ENCODE peak calls at places on chromosome X, in four cellular contexts. E is A549, K is HepG2, G is K562. F is an unnamed sample.

GRCh38 chrX:44903842-44904530 is 31.0 kb downstream of the KDM6A start:
- DNase-seq in G (no peak), E (no peak), K (no peak), F (no peak)

GRCh38 chrX:29666361-29666760 is 549.0 kb upstream of the MAGEB2 start:
- DNase-seq in K (no peak), E (no peak), G (no peak), F (no peak)

GRCh38 chrX:18424482-18425198 is 768 bp upstream of the CDKL5 start:
- DNase-seq in E (peak), G (no peak), K (no peak), F (no peak)

GRCh38 chrX:44400588-44400987 is 57.1 kb upstream of the EFHC2 start:
- DNase-seq in K (no peak), G (no peak), E (no peak), F (no peak)

GRCh38 chrX:41561045-41561444 is 113.9 kb downstream of the NYX start:
- DNase-seq in K (no peak), E (peak), G (peak), F (peak)

GRCh38 chrX:71603618-71604017 is 14.7 kb downstream of the CXCR3 start:
- DNase-seq in G (no peak), E (no peak), K (no peak), F (no peak)

GRCh38 chrX:68665502-68665901 is 18.0 kb downstream of the STARD8 start:
- DNase-seq in G (no peak), K (no peak), E (no peak), F (no peak)

GRCh38 chrX:34578237-34578636 is 78.8 kb downstream of the TMEM47 start:
- DNase-seq in G (no peak), K (no peak), E (peak), F (no peak)

GRCh38 chrX:70033348-70033747 is 16.4 kb downstream of the AWAT2 start:
- DNase-seq in K (peak), E (peak), G (peak), F (no peak)

GRCh38 chrX:48482526-48482925 is 6.5 kb downstream of the FTSJ1 start:
- DNase-seq in G (no peak), K (no peak), E (no peak), F (no peak)

GRCh38 chrX:24643116-24643515 is 4.0 kb downstream of the PCYT1B start:
- DNase-seq in K (no peak), G (peak), E (no peak), F (no peak)

GRCh38 chrX:53714580-53715335 is 28.2 kb upstream of the HUWE1 start:
- DNase-seq in G (no peak), E (no peak), K (no peak), F (peak)

GRCh38 chrX:19709812-19710518 is 177.4 kb downstream of the SH3KBP1 start:
- DNase-seq in E (peak), K (no peak), G (no peak), F (no peak)
- TF ChIP-seq POLR2AphosphoS2 in E (no peak), K (no peak), G (no peak), F (no peak)

GRCh38 chrX:331145-331771 is 12.7 kb upstream of the GTPBP6 start:
- DNase-seq in G (no peak), E (no peak), K (no peak), F (no peak)
- TF ChIP-seq POLR2AphosphoS2 in G (no peak), E (no peak), K (no peak), F (no peak)

DNA sequence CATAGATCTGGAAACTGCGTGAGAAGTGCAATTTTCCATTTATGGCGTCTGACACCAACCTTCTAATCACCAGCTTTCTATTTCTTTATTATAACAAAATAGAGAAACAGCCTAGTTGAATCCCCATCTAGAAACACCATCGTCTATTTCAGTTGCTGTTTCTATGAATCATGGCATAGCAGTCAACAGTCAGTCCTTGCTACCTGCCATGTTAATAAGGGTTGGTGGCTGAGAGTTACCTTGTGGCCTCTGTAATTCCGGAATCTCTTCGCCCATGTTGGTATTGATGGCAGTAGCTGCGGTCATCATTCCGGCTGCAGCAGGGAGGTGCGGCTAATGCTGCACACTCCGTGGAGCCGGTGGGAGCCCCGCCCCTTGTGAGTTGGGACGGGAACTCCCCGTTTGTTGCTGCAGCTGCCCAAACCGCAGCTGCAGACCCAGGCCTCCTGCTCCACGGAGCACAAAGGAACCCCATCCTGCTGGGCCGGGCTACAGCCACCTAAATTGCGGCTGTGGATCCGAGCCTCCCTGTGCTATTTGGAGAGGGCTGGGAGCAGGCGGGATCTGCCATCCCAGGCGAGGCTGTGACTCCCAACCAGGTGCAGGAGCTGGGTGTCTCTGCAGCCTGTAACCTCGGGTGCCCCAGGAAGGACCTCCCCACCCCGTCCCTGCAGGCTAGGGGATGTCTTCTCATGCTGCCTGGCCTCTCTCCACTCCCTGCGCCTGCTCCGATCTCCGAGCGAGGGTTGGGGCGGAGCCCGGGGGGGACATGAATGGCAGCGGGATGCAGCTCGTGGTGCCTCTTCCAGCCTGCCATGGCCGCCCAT is 115.4 kb upstream of the STK26 start:
- DNase-seq in E (no peak), G (peak), K (no peak), F (no peak)
- TF ChIP-seq POLR2AphosphoS2 in E (no peak), G (no peak), K (no peak), F (no peak)

GRCh38 chrX:96407501-96407900 is 277.1 kb upstream of the DIAPH2 start:
- DNase-seq in K (peak), E (peak), G (no peak), F (no peak)
- TF ChIP-seq POLR2AphosphoS2 in K (no peak), E (no peak), G (no peak), F (no peak)

GRCh38 chrX:39613508-39613921 is 484.2 kb downstream of the BCOR start:
- DNase-seq in E (peak), K (no peak), G (no peak), F (no peak)
- TF ChIP-seq POLR2AphosphoS2 in E (no peak), K (no peak), G (no peak), F (no peak)

DNA sequence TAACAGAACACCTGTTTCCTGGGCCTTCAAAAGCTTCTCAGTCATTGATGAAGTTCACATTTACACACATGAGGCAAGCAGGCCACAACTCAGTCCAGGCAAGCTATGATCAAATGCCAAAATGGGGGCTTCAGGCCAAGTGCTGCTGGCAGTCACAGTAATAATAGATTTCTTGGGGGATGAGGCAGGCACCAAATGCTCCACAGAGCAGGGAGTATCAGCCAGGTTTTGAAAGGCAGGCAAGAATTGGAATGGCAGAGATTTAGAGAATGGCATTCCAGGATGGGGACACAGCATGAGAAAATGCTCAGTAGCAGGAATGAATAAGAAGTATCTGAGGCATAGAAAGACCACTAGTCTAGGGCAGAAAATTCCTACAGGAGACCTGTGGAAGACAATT is 52.8 kb downstream of the GRIA3 start:
- DNase-seq in G (no peak), E (no peak), K (no peak), F (no peak)
- TF ChIP-seq POLR2AphosphoS2 in G (no peak), E (no peak), K (no peak), F (no peak)

DNA sequence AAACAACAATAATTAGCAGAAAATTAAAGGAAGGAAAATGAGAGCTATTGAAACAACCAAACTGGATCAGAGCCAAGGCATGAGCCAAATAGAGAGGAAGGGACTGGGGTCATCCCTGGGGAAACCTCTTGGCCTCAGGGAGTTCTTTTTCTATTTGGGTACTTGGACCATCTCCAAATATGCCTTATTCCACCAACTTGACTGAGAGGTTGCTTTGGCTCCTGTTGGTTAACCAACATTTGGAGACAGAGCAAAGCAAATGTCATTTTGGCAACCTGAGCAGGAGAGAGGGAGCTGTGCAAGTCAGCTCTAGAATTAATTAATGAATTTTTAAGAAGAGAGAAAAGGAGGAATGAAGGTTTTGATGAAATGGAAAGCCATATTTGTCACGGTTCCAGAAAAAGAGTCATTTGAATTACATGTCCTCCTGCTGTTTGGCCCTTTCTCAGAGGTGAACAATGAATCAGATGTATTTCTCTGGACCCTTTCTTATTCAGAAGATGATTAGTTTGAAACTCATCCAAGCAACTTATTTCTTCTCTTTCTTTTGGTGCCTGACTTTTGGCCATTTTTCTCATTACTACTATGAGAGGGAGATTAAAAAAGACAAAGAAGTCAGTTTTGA is 119.1 kb downstream of the CNKSR2 start:
- DNase-seq in G (no peak), K (no peak), E (no peak), F (no peak)
- TF ChIP-seq POLR2AphosphoS2 in G (no peak), K (no peak), E (no peak), F (no peak)

DNA sequence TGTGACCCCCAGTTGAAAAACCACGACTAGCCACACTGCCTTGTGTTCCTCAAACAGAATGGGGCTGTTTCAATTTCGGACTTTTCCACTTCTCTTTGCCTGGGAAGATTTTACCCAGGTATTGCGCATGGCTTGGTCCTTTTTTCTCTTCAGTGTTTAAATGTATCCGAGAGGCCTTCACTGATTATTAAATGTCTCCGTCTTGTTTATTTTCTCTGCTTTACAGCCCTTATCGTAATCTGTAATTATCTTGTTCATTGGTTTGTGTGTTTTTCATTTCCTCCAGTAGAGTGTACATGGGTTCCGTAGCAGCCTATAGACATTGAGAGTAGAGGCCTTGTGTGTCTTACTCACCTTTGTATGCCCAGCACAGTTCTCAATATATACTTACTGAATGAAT is 2.4 kb downstream of the MOSPD2 start:
- DNase-seq in K (no peak), G (no peak), E (no peak), F (no peak)
- TF ChIP-seq POLR2AphosphoS2 in K (no peak), G (no peak), E (no peak), F (no peak)

GRCh38 chrX:134396174-134396573 is 63.8 kb upstream of the HPRT1 start:
- DNase-seq in K (no peak), G (peak), E (peak), F (no peak)
- TF ChIP-seq POLR2AphosphoS2 in K (no peak), G (no peak), E (no peak), F (no peak)

GRCh38 chrX:133414399-133415275 is 652 bp downstream of the GPC4 start:
- DNase-seq in E (no peak), G (no peak), K (no peak), F (no peak)

GRCh38 chrX:133412665-133413064 is 2.6 kb downstream of the GPC4 start:
- DNase-seq in G (no peak), E (no peak), K (no peak), F (no peak)

GRCh38 chrX:133417364-133417763 is 2.1 kb upstream of the GPC4 start:
- DNase-seq in K (no peak), E (no peak), G (no peak), F (no peak)

GRCh38 chrX:133413218-133413925 is 1.9 kb downstream of the GPC4 start:
- DNase-seq in K (no peak), G (no peak), E (no peak), F (no peak)

GRCh38 chrX:133415276-133416105 is at the start of gene GPC4:
- DNase-seq in E (peak), G (no peak), K (no peak), F (no peak)
- TF ChIP-seq POLR2AphosphoS2 in E (no peak), G (no peak), K (no peak), F (no peak)